ENCODE peak calls at places on chromosomes 6 and 20, in four cellular contexts. T, C, R and J are unnamed samples.

GRCh38 chr20:50259705-50260479 is 69.3 kb downstream of the CEBPB start:
- DNase-seq in C (no peak), R (no peak), T (no peak), J (no peak)

GRCh38 chr6:71248306-71248705 is 40.3 kb upstream of the OGFRL1 start:
- DNase-seq in C (peak; percentile 32), R (peak; percentile 92), T (peak; percentile 83), J (no peak)

GRCh38 chr6:145704153-145704781 is 31.1 kb downstream of the EPM2A start:
- DNase-seq in T (peak; percentile 22), C (no peak), R (peak; percentile 47), J (no peak)

GRCh38 chr6:501891-502601 is 110.5 kb downstream of the IRF4 start:
- DNase-seq in R (no peak), C (no peak), T (no peak), J (peak; percentile 57)

GRCh38 chr6:83879746-83880145 is 20.3 kb downstream of the CYB5R4 start:
- DNase-seq in T (no peak), R (peak; percentile 18), C (no peak), J (no peak)

GRCh38 chr20:44215125-44215524 is 4.6 kb upstream of the OSER1 start:
- DNase-seq in T (peak; percentile 72), R (peak; percentile 88), C (peak; percentile 37), J (peak; percentile 57)

GRCh38 chr6:158780963-158781691 is 38.0 kb downstream of the EZR start:
- DNase-seq in R (no peak), C (no peak), T (no peak), J (no peak)

GRCh38 chr6:13980534-13980933 is 55.8 kb downstream of the RNF182 start:
- DNase-seq in R (no peak), T (no peak), C (no peak), J (no peak)

GRCh38 chr20:51750037-51750769 is 18.0 kb downstream of the ATP9A start:
- DNase-seq in R (peak; percentile 97), C (peak; percentile 76), T (no peak), J (no peak)

GRCh38 chr6:168365422-168366165 is 46.0 kb upstream of the DACT2 start:
- DNase-seq in C (no peak), R (no peak), T (no peak), J (peak; percentile 50)

GRCh38 chr6:112429226-112429625 is 82.1 kb downstream of the RFPL4B start:
- DNase-seq in R (no peak), C (no peak), T (no peak), J (no peak)

GRCh38 chr6:156437084-156437879 is 339.9 kb upstream of the ARID1B start:
- DNase-seq in C (no peak), T (no peak), R (no peak), J (no peak)

GRCh38 chr6:38068854-38069253 is 249.3 kb downstream of the ZFAND3 start:
- DNase-seq in R (peak; percentile 31), C (no peak), T (no peak), J (no peak)

GRCh38 chr20:2626853-2627541 is 25.4 kb upstream of the NOP56 start:
- DNase-seq in R (peak; percentile 96), T (no peak), C (no peak), J (no peak)

GRCh38 chr6:151310852-151311767 is 71.3 kb downstream of the AKAP12 start:
- DNase-seq in T (no peak), R (no peak), C (no peak), J (no peak)

GRCh38 chr6:167285077-167285770 is 5.9 kb upstream of the UNC93A start:
- DNase-seq in C (no peak), T (no peak), R (no peak), J (no peak)

GRCh38 chr6:168782211-168782729 is 341.3 kb downstream of the SMOC2 start:
- DNase-seq in T (no peak), C (no peak), R (no peak), J (no peak)

GRCh38 chr6:158131926-158132325 is 36.1 kb downstream of the SERAC1 start:
- DNase-seq in R (peak; percentile 23), T (peak; percentile 41), C (no peak), J (no peak)

GRCh38 chr20:23626040-23626620 is 11.6 kb downstream of the CST3 start:
- DNase-seq in C (no peak), R (peak; percentile 72), T (no peak), J (no peak)

GRCh38 chr20:23623666-23624065 is 14.1 kb downstream of the CST3 start:
- DNase-seq in C (no peak), T (no peak), R (no peak), J (no peak)

GRCh38 chr20:23624307-23624706 is 13.4 kb downstream of the CST3 start:
- DNase-seq in T (no peak), C (no peak), R (peak; percentile 61), J (no peak)

GRCh38 chr20:23625236-23625964 is 12.4 kb downstream of the CST3 start:
- DNase-seq in R (no peak), C (no peak), T (no peak), J (no peak)

GRCh38 chr20:23622839-23623343 is 14.9 kb downstream of the CST3 start:
- DNase-seq in C (peak; percentile 24), T (no peak), R (peak; percentile 97), J (no peak)
- H3K4me3 ChIP-seq in C (peak overlapping the region; percentile 55), T (no peak overlapping the region), R (peak overlapping the region; percentile 46), J (no peak overlapping the region)

GRCh38 chr6:139370047-139370706 is 4.3 kb downstream of the CITED2 start:
- DNase-seq in T (no peak), C (no peak), R (peak; percentile 84), J (no peak)
- H3K4me3 ChIP-seq in T (no peak overlapping the region), C (no peak overlapping the region), R (peak overlapping the region; percentile 23), J (no peak overlapping the region)

GRCh38 chr6:133764011-133764812 is 124.7 kb upstream of the TCF21 start:
- DNase-seq in T (no peak), R (peak; percentile 75), C (no peak), J (no peak)
- H3K4me3 ChIP-seq in T (no peak overlapping the region), R (no peak overlapping the region), C (no peak overlapping the region), J (no peak overlapping the region)

DNA sequence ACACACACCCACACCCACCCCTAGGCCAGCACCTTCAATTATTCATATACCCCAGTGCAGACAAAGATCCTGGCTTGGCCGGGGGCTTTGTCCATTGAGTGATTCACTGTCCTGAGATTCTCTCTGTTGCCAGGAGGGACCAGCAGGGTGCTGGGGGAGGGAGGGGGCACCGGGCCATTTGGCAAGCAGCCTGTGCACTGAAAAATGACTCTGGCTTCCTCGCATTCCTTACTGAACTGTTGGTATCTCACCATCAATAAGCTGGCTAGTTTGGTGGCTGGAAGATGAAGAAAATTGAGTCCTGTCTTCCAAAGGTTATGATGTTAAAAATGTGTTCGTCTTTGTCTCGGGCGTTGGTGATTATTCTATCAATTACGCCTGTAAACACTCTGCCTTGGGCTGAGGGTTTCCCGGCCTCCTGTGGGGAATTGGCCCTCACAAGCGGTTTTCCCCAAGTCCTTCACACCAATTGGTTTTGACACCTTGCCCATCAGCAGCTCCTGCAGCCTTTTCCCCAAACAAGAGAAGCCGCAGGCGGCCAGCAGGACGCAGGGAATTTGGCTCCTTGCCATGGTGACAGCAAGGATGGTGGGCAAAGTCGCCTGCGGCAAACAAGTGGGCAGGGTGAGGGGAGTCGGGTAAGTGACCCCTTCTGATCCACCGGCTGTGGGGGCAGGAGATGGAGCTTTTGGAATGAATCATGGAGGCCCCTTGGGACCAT is 4.9 kb downstream of the VSTM2L start:
- DNase-seq in T (no peak), C (peak; percentile 4), R (peak; percentile 36), J (peak; percentile 86)
- H3K4me3 ChIP-seq in T (no peak overlapping the region), C (no peak overlapping the region), R (no peak overlapping the region), J (no peak overlapping the region)

GRCh38 chr6:130870179-130870881 is 43.1 kb downstream of the SMLR1 start:
- DNase-seq in T (no peak), R (no peak), C (no peak), J (no peak)
- H3K4me3 ChIP-seq in T (no peak overlapping the region), R (no peak overlapping the region), C (no peak overlapping the region), J (no peak overlapping the region)

GRCh38 chr6:72425003-72425681 is 196.7 kb upstream of the KCNQ5 start:
- DNase-seq in C (peak; percentile 74), R (peak; percentile 95), T (no peak), J (no peak)

GRCh38 chr6:72420409-72420808 is 201.5 kb upstream of the KCNQ5 start:
- DNase-seq in T (no peak), R (no peak), C (no peak), J (no peak)

GRCh38 chr6:72421387-72421786 is 200.5 kb upstream of the KCNQ5 start:
- DNase-seq in T (no peak), C (no peak), R (peak; percentile 34), J (no peak)

GRCh38 chr6:72424476-72424875 is 197.4 kb upstream of the KCNQ5 start:
- DNase-seq in C (no peak), T (no peak), R (no peak), J (no peak)

DNA sequence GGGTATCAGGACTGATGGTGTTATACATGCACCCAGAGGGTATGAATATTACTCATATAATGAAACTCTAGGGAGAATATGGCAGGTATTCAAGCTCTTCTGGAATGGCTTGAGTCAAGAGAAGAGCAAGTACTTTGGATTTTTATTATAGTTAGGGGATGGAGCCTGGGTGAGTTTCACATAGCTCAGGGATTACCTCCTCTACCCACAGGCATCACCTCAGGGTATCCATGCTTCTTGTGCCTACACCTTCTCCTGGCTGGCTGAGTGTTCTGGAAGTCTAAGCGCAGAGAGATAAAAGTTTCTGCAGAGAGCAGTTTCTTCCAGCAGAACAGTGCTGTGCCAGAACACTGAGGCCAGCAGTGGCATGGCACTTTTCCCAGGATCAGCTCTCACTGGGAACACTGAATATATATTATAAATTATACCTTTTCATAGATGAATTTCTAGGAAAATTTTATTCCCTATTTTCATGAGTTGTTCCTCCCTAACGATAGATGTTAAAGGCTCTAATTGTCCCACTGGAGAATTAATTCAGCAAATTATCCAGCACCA is 199.7 kb upstream of the KCNQ5 start:
- DNase-seq in T (no peak), R (peak; percentile 54), C (no peak), J (no peak)
- H3K4me3 ChIP-seq in T (no peak overlapping the region), R (no peak overlapping the region), C (no peak overlapping the region), J (no peak overlapping the region)

GRCh38 chr6:18389479-18389878 is 2.3 kb downstream of the RNF144B start:
- DNase-seq in T (no peak), R (peak; percentile 86), C (no peak), J (no peak)

GRCh38 chr6:18387061-18387721 is at the start of gene RNF144B:
- DNase-seq in C (no peak), T (peak; percentile 97), R (peak; percentile 92), J (peak; percentile 85)

GRCh38 chr6:18390476-18390875 is 3.3 kb downstream of the RNF144B start:
- DNase-seq in C (no peak), T (peak; percentile 32), R (no peak), J (no peak)

GRCh38 chr6:18388252-18388651 is 1.1 kb downstream of the RNF144B start:
- DNase-seq in R (peak; percentile 34), C (no peak), T (peak; percentile 34), J (no peak)

GRCh38 chr6:18388942-18389341 is 1.8 kb downstream of the RNF144B start:
- DNase-seq in R (peak; percentile 83), T (peak; percentile 20), C (peak; percentile 49), J (no peak)
- H3K4me3 ChIP-seq in R (no peak overlapping the region), T (peak overlapping the region; percentile 98), C (no peak overlapping the region), J (no peak overlapping the region)